ENCODE peak calls at places on chromosomes 2 and 18, in ten cellular contexts. C is suprapubic skin; S is aorta; Z is brain microvascular endothelial cell; V is HCT116; Q is activated T-helper 1 cell treated with anti-CD3 and anti-CD28 coated beads, Interleukin-12 subunit alpha, Interleukin-12 subunit beta, Interleukin-2, Interleukin-4 antibody, amounts not matched to agents 30 ng/mL and 10 ng/mL and 1 ng/mL, durations not matched to agents 14 hours and 24 hours and 36 hours; I is effector memory CD4-positive, alpha-beta T cell; G is breast epithelium; H is GM06990; N is prostate gland. K is an unnamed sample.
A peak's percentile ranks its signal among the peaks of the same experiment; 100 is the strongest.

GRCh38 chr2:9528036-9528787 is 27.4 kb downstream of the ADAM17 start:
- DNase-seq in Q (no peak), H (no peak), C (no peak), S (no peak), V (no peak), I (no peak), G (no peak), Z (no peak), N (no peak), K (no peak)

GRCh38 chr2:20179755-20180594 is 45.0 kb downstream of the SDC1 start:
- DNase-seq in V (no peak), C (peak; percentile 67), N (peak; percentile 79), H (no peak), I (no peak), Z (no peak), S (peak; percentile 55), Q (no peak), G (no peak), K (no peak)

GRCh38 chr2:176959614-176960013 is 253.0 kb upstream of the HNRNPA3 start:
- DNase-seq in S (no peak), Q (no peak), I (no peak), V (no peak), C (no peak), Z (no peak), N (no peak), H (no peak), G (no peak), K (no peak)

GRCh38 chr2:119818792-119819191 is 59.1 kb downstream of the PTPN4 start:
- DNase-seq in N (no peak), H (no peak), V (no peak), Q (no peak), S (no peak), I (no peak), C (no peak), G (no peak), Z (no peak), K (no peak)

GRCh38 chr2:74511104-74511989 is 2.9 kb upstream of the TLX2 start:
- DNase-seq in Z (no peak), C (no peak), V (no peak), H (no peak), I (no peak), G (no peak), S (no peak), Q (no peak), N (no peak), K (no peak)

GRCh38 chr18:48042431-48042830 is 112.0 kb upstream of the SMAD2 start:
- DNase-seq in V (no peak), H (no peak), C (no peak), Z (no peak), G (no peak), N (no peak), I (no peak), S (peak; percentile 36), Q (no peak), K (no peak)

GRCh38 chr2:121480826-121481225 is 49.9 kb upstream of the RNU4ATAC start:
- DNase-seq in C (no peak), G (no peak), Z (peak; percentile 89), I (no peak), Q (no peak), H (no peak), S (no peak), N (no peak), V (no peak), K (no peak)

GRCh38 chr2:17620841-17621240 is 80.3 kb downstream of the VSNL1 start:
- DNase-seq in N (no peak), G (no peak), I (no peak), C (no peak), S (no peak), H (no peak), Q (no peak), Z (no peak), V (no peak), K (no peak)

GRCh38 chr2:141482697-141483096 is 648.1 kb downstream of the LRP1B start:
- DNase-seq in S (no peak), V (no peak), C (no peak), N (no peak), G (no peak), Q (no peak), H (no peak), Z (no peak), I (no peak), K (no peak)

GRCh38 chr18:6929370-6930102 is 188.1 kb downstream of the LAMA1 start:
- DNase-seq in V (no peak), Z (no peak), Q (no peak), H (no peak), S (no peak), G (no peak), C (no peak), I (no peak), N (no peak), K (no peak)

GRCh38 chr18:6031442-6031841 is 136.1 kb upstream of the TMEM200C start:
- DNase-seq in V (no peak), H (no peak), Z (no peak), G (no peak), N (no peak), I (no peak), C (no peak), S (no peak), Q (no peak), K (no peak)

GRCh38 chr18:77006305-77007175 is 126.0 kb downstream of the MBP start:
- DNase-seq in Z (no peak), G (no peak), V (no peak), I (no peak), N (no peak), H (no peak), C (no peak), Q (no peak), S (peak; percentile 72), K (no peak)

GRCh38 chr2:102473020-102473419 is at the start of gene SLC9A4:
- DNase-seq in C (no peak), V (peak; percentile 48), S (no peak), G (peak; percentile 35), H (no peak), Q (peak; percentile 28), Z (peak; percentile 45), N (peak; percentile 44), I (no peak), K (peak; percentile 6)

GRCh38 chr2:71465356-71465755 is 12.0 kb downstream of the DYSF start:
- DNase-seq in V (no peak), I (no peak), Z (no peak), S (no peak), Q (no peak), G (no peak), N (no peak), C (no peak), H (no peak), K (no peak)

GRCh38 chr2:71336802-71337201 is 5.2 kb downstream of the ZNF638 start:
- DNase-seq in N (no peak), V (no peak), Z (no peak), Q (no peak), I (no peak), S (no peak), H (no peak), C (no peak), G (no peak), K (no peak)

GRCh38 chr18:9048808-9049494 is 53.5 kb upstream of the NDUFV2 start:
- DNase-seq in Q (no peak), C (no peak), N (no peak), G (no peak), H (no peak), V (no peak), I (no peak), Z (no peak), S (no peak), K (no peak)

GRCh38 chr2:148922776-148923175 is 47.7 kb downstream of the KIF5C start:
- DNase-seq in N (peak; percentile 13), G (peak; percentile 59), C (no peak), I (no peak), V (no peak), H (no peak), Z (no peak), Q (no peak), S (no peak), K (no peak)

GRCh38 chr2:134257516-134257915 is 3.6 kb downstream of the MGAT5 start:
- DNase-seq in S (no peak), G (no peak), H (no peak), Q (no peak), C (no peak), N (no peak), V (no peak), I (no peak), Z (no peak), K (no peak)

GRCh38 chr2:159807183-159808037 is 9.4 kb upstream of the CD302 start:
- DNase-seq in H (no peak), V (peak; percentile 52), Q (no peak), S (no peak), Z (peak; percentile 51), N (peak; percentile 19), C (no peak), I (no peak), G (no peak), K (peak; percentile 36)

GRCh38 chr2:134576478-134576877 is 142.3 kb downstream of the TMEM163 start:
- DNase-seq in G (no peak), C (no peak), S (no peak), V (no peak), Q (no peak), H (no peak), Z (no peak), I (no peak), N (no peak), K (no peak)

GRCh38 chr18:8424481-8424880 is 184.8 kb upstream of the RAB12 start:
- DNase-seq in G (no peak), C (no peak), N (no peak), V (no peak), S (no peak), Z (peak; percentile 16), I (no peak), H (no peak), Q (no peak), K (no peak)

GRCh38 chr18:45505497-45506206 is 109.6 kb upstream of the SLC14A2 start:
- DNase-seq in G (no peak), S (no peak), N (no peak), H (no peak), V (no peak), Z (no peak), Q (no peak), C (no peak), I (no peak), K (no peak)

GRCh38 chr2:39658371-39658770 is 7.3 kb upstream of the TMEM178A start:
- DNase-seq in G (no peak), Z (no peak), H (no peak), S (no peak), C (no peak), Q (no peak), V (no peak), N (no peak), I (no peak), K (no peak)

GRCh38 chr2:10158681-10159080 is 36.1 kb downstream of the RRM2 start:
- DNase-seq in Q (no peak), H (no peak), Z (no peak), C (no peak), V (no peak), S (no peak), N (no peak), I (no peak), G (no peak), K (no peak)

GRCh38 chr18:56756971-56757370 is 105.8 kb downstream of the WDR7 start:
- DNase-seq in V (no peak), H (no peak), N (no peak), Q (no peak), Z (no peak), C (no peak), I (no peak), G (no peak), S (no peak), K (no peak)

GRCh38 chr2:195658541-195658890 is 1.5 kb downstream of the SLC39A10 start:
- DNase-seq in H (no peak), V (no peak), N (peak; percentile 61), G (no peak), Q (no peak), I (no peak), C (no peak), Z (peak; percentile 83), S (no peak), K (no peak)

GRCh38 chr2:96665083-96665569 is 22.6 kb downstream of the FER1L5 start:
- DNase-seq in G (peak; percentile 69), Q (no peak), H (no peak), V (peak; percentile 15), N (peak; percentile 72), I (no peak), S (peak; percentile 82), C (no peak), Z (peak; percentile 99), K (peak; percentile 24)

GRCh38 chr2:109141006-109141600 is 12.1 kb downstream of the SH3RF3 start:
- DNase-seq in C (no peak), N (no peak), I (no peak), S (peak; percentile 53), Z (no peak), V (no peak), G (no peak), Q (no peak), H (no peak), K (no peak)